ENCODE peak calls at places on chromosomes 5 and 9, in eight cellular contexts. One of them, this sample, is unnamed.

GRCh38 chr5:159097461-159098284 is 2.0 kb downstream of the EBF1 start:
- DNase-seq in HCT116: no peak
- DNase-seq in stomach: no peak
- DNase-seq in GM12891: no peak
- DNase-seq in sigmoid colon: no peak
- DNase-seq in transverse colon: no peak
- DNase-seq in suprapubic skin: no peak
- DNase-seq in spleen: peak
- DNase-seq in this sample: no peak

GRCh38 chr5:153972240-153972639 is 66.5 kb downstream of the FAM114A2 start:
- DNase-seq in HCT116: no peak
- DNase-seq in GM12891: no peak
- DNase-seq in sigmoid colon: no peak
- DNase-seq in transverse colon: no peak
- DNase-seq in stomach: no peak
- DNase-seq in spleen: no peak
- DNase-seq in suprapubic skin: no peak
- DNase-seq in this sample: no peak

GRCh38 chr5:68843600-68844342 is 250.0 kb upstream of the SLC30A5 start:
- DNase-seq in spleen: no peak
- DNase-seq in suprapubic skin: no peak
- DNase-seq in GM12891: no peak
- DNase-seq in transverse colon: no peak
- DNase-seq in stomach: no peak
- DNase-seq in sigmoid colon: no peak
- DNase-seq in HCT116: no peak
- DNase-seq in this sample: no peak

GRCh38 chr9:12464910-12465512 is 228.2 kb upstream of the TYRP1 start:
- DNase-seq in sigmoid colon: no peak
- DNase-seq in suprapubic skin: no peak
- DNase-seq in GM12891: no peak
- DNase-seq in transverse colon: no peak
- DNase-seq in spleen: no peak
- DNase-seq in HCT116: no peak
- DNase-seq in stomach: no peak
- DNase-seq in this sample: no peak

GRCh38 chr5:30103056-30104020 is 1090.1 kb upstream of the CDH6 start:
- DNase-seq in GM12891: no peak
- DNase-seq in suprapubic skin: no peak
- DNase-seq in spleen: no peak
- DNase-seq in transverse colon: no peak
- DNase-seq in stomach: no peak
- DNase-seq in sigmoid colon: no peak
- DNase-seq in HCT116: no peak
- DNase-seq in this sample: no peak

GRCh38 chr5:75869891-75870290 is 152.7 kb upstream of the POC5 start:
- DNase-seq in transverse colon: no peak
- DNase-seq in stomach: no peak
- DNase-seq in sigmoid colon: no peak
- DNase-seq in spleen: no peak
- DNase-seq in GM12891: no peak
- DNase-seq in HCT116: no peak
- DNase-seq in suprapubic skin: no peak
- DNase-seq in this sample: no peak

GRCh38 chr5:126104341-126104740 is 318.9 kb upstream of the GRAMD2B start:
- DNase-seq in sigmoid colon: no peak
- DNase-seq in stomach: no peak
- DNase-seq in transverse colon: no peak
- DNase-seq in spleen: no peak
- DNase-seq in GM12891: no peak
- DNase-seq in HCT116: no peak
- DNase-seq in suprapubic skin: no peak
- DNase-seq in this sample: no peak

GRCh38 chr5:134846641-134846960 is 833 bp downstream of the C5orf24 start:
- DNase-seq in suprapubic skin: no peak
- DNase-seq in GM12891: no peak
- DNase-seq in HCT116: no peak
- DNase-seq in stomach: no peak
- DNase-seq in spleen: no peak
- DNase-seq in sigmoid colon: no peak
- DNase-seq in transverse colon: peak
- DNase-seq in this sample: no peak

GRCh38 chr9:5441043-5441442 is 3.3 kb upstream of the PLGRKT start:
- DNase-seq in spleen: no peak
- DNase-seq in stomach: no peak
- DNase-seq in HCT116: no peak
- DNase-seq in transverse colon: no peak
- DNase-seq in suprapubic skin: no peak
- DNase-seq in GM12891: no peak
- DNase-seq in sigmoid colon: no peak
- DNase-seq in this sample: no peak

GRCh38 chr5:69364414-69364813 is 4.9 kb downstream of the AK6 start:
- DNase-seq in transverse colon: no peak
- DNase-seq in spleen: no peak
- DNase-seq in stomach: no peak
- DNase-seq in sigmoid colon: no peak
- DNase-seq in suprapubic skin: no peak
- DNase-seq in GM12891: peak
- DNase-seq in HCT116: peak
- DNase-seq in this sample: no peak

GRCh38 chr9:28810375-28811075 is 1237.2 kb upstream of the C9orf72 start:
- DNase-seq in HCT116: no peak
- DNase-seq in spleen: no peak
- DNase-seq in suprapubic skin: no peak
- DNase-seq in transverse colon: no peak
- DNase-seq in sigmoid colon: no peak
- DNase-seq in GM12891: no peak
- DNase-seq in stomach: no peak
- DNase-seq in this sample: no peak

GRCh38 chr5:102668220-102668930 is 86.7 kb upstream of the PAM start:
- DNase-seq in GM12891: no peak
- DNase-seq in HCT116: no peak
- DNase-seq in stomach: no peak
- DNase-seq in suprapubic skin: no peak
- DNase-seq in transverse colon: no peak
- DNase-seq in sigmoid colon: no peak
- DNase-seq in spleen: no peak
- DNase-seq in this sample: no peak

GRCh38 chr9:88197781-88198345 is 59.6 kb upstream of the SPATA31C2 start:
- DNase-seq in spleen: no peak
- DNase-seq in transverse colon: no peak
- DNase-seq in HCT116: no peak
- DNase-seq in sigmoid colon: no peak
- DNase-seq in suprapubic skin: no peak
- DNase-seq in GM12891: no peak
- DNase-seq in stomach: no peak
- DNase-seq in this sample: no peak

GRCh38 chr9:113484258-113484730 is 20.8 kb downstream of the RGS3 start:
- DNase-seq in spleen: no peak
- DNase-seq in GM12891: no peak
- DNase-seq in transverse colon: peak
- DNase-seq in suprapubic skin: peak
- DNase-seq in sigmoid colon: peak
- DNase-seq in stomach: peak
- DNase-seq in HCT116: no peak
- DNase-seq in this sample: no peak

GRCh38 chr9:90019596-90019995 is 414.8 kb downstream of the GADD45G start:
- DNase-seq in spleen: peak
- DNase-seq in suprapubic skin: no peak
- DNase-seq in HCT116: no peak
- DNase-seq in sigmoid colon: no peak
- DNase-seq in GM12891: no peak
- DNase-seq in transverse colon: no peak
- DNase-seq in stomach: no peak
- DNase-seq in this sample: no peak

GRCh38 chr5:930853-931252 is 38.2 kb downstream of the TRIP13 start:
- DNase-seq in sigmoid colon: no peak
- DNase-seq in stomach: no peak
- DNase-seq in HCT116: no peak
- DNase-seq in suprapubic skin: no peak
- DNase-seq in transverse colon: no peak
- DNase-seq in GM12891: no peak
- DNase-seq in spleen: no peak
- DNase-seq in this sample: no peak

GRCh38 chr9:108047264-108047663 is 557.7 kb upstream of the KLF4 start:
- DNase-seq in transverse colon: no peak
- DNase-seq in sigmoid colon: no peak
- DNase-seq in spleen: no peak
- DNase-seq in GM12891: no peak
- DNase-seq in suprapubic skin: no peak
- DNase-seq in HCT116: no peak
- DNase-seq in stomach: no peak
- DNase-seq in this sample: no peak

GRCh38 chr9:33816327-33817252 is at the start of gene UBE2R2:
- DNase-seq in stomach: peak
- DNase-seq in spleen: peak
- DNase-seq in transverse colon: peak
- DNase-seq in suprapubic skin: peak
- DNase-seq in GM12891: peak
- DNase-seq in HCT116: peak
- DNase-seq in sigmoid colon: peak
- DNase-seq in this sample: peak
- TF ChIP-seq POLR2A in stomach: no peak
- TF ChIP-seq POLR2A in spleen: peak
- TF ChIP-seq POLR2A in transverse colon: peak
- TF ChIP-seq POLR2A in suprapubic skin: peak
- TF ChIP-seq POLR2A in GM12891: peak
- TF ChIP-seq POLR2A in HCT116: peak
- TF ChIP-seq POLR2A in sigmoid colon: peak
- TF ChIP-seq POLR2A in this sample: peak

GRCh38 chr9:78866228-78867132 is 569.6 kb downstream of the PSAT1 start:
- DNase-seq in spleen: no peak
- DNase-seq in suprapubic skin: no peak
- DNase-seq in GM12891: no peak
- DNase-seq in transverse colon: no peak
- DNase-seq in stomach: no peak
- DNase-seq in HCT116: peak
- DNase-seq in sigmoid colon: no peak
- DNase-seq in this sample: no peak
- TF ChIP-seq POLR2AphosphoS5 in spleen: no peak
- TF ChIP-seq POLR2AphosphoS5 in suprapubic skin: no peak
- TF ChIP-seq POLR2AphosphoS5 in GM12891: no peak
- TF ChIP-seq POLR2AphosphoS5 in transverse colon: no peak
- TF ChIP-seq POLR2AphosphoS5 in stomach: no peak
- TF ChIP-seq POLR2AphosphoS5 in HCT116: no peak
- TF ChIP-seq POLR2AphosphoS5 in sigmoid colon: no peak
- TF ChIP-seq POLR2AphosphoS5 in this sample: no peak

GRCh38 chr5:167852515-167852914 is 438.9 kb upstream of the WWC1 start:
- DNase-seq in spleen: no peak
- DNase-seq in suprapubic skin: no peak
- DNase-seq in transverse colon: no peak
- DNase-seq in GM12891: no peak
- DNase-seq in HCT116: no peak
- DNase-seq in sigmoid colon: no peak
- DNase-seq in stomach: no peak
- DNase-seq in this sample: no peak
- TF ChIP-seq POLR2A in spleen: no peak
- TF ChIP-seq POLR2A in suprapubic skin: no peak
- TF ChIP-seq POLR2A in transverse colon: no peak
- TF ChIP-seq POLR2A in GM12891: no peak
- TF ChIP-seq POLR2A in HCT116: no peak
- TF ChIP-seq POLR2A in sigmoid colon: no peak
- TF ChIP-seq POLR2A in stomach: no peak
- TF ChIP-seq POLR2A in this sample: no peak

GRCh38 chr9:79580065-79580464 is 8.3 kb downstream of the TLE4 start:
- DNase-seq in GM12891: no peak
- DNase-seq in suprapubic skin: no peak
- DNase-seq in transverse colon: no peak
- DNase-seq in spleen: no peak
- DNase-seq in HCT116: no peak
- DNase-seq in sigmoid colon: no peak
- DNase-seq in stomach: no peak
- DNase-seq in this sample: no peak
- TF ChIP-seq POLR2AphosphoS5 in GM12891: no peak
- TF ChIP-seq POLR2AphosphoS5 in suprapubic skin: no peak
- TF ChIP-seq POLR2AphosphoS5 in transverse colon: no peak
- TF ChIP-seq POLR2AphosphoS5 in spleen: no peak
- TF ChIP-seq POLR2AphosphoS5 in HCT116: no peak
- TF ChIP-seq POLR2AphosphoS5 in sigmoid colon: no peak
- TF ChIP-seq POLR2AphosphoS5 in stomach: no peak
- TF ChIP-seq POLR2AphosphoS5 in this sample: no peak

DNA sequence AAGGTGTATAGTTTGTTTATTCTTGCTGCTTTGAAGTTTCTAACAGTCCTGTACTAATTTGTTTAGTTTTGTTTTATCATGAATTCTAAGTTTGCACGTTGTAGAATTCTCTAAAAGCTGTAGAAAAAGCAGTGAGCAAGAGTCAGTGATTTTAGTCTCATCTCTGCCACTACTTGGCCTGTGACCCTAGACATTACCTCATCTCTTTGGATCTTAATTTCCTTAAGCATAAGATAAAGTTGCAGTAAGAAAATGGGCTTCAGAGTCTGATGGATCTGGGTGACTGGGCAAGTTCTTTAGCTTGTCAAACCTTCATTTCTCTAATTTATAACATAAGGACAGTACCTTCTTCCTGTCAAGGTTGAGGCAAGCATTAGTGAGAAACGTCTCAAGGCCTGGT is 247.9 kb downstream of the DMRT2 start:
- DNase-seq in sigmoid colon: no peak
- DNase-seq in stomach: no peak
- DNase-seq in spleen: no peak
- DNase-seq in HCT116: no peak
- DNase-seq in transverse colon: no peak
- DNase-seq in GM12891: no peak
- DNase-seq in suprapubic skin: no peak
- DNase-seq in this sample: no peak
- TF ChIP-seq POLR2A in sigmoid colon: no peak
- TF ChIP-seq POLR2A in stomach: no peak
- TF ChIP-seq POLR2A in spleen: no peak
- TF ChIP-seq POLR2A in HCT116: no peak
- TF ChIP-seq POLR2A in transverse colon: no peak
- TF ChIP-seq POLR2A in GM12891: no peak
- TF ChIP-seq POLR2A in suprapubic skin: no peak
- TF ChIP-seq POLR2A in this sample: no peak

GRCh38 chr5:108459661-108460170 is 77.8 kb upstream of the FBXL17 start:
- DNase-seq in transverse colon: no peak
- DNase-seq in spleen: no peak
- DNase-seq in stomach: no peak
- DNase-seq in GM12891: no peak
- DNase-seq in HCT116: no peak
- DNase-seq in suprapubic skin: no peak
- DNase-seq in sigmoid colon: no peak
- DNase-seq in this sample: no peak
- TF ChIP-seq POLR2AphosphoS5 in transverse colon: no peak
- TF ChIP-seq POLR2AphosphoS5 in spleen: no peak
- TF ChIP-seq POLR2AphosphoS5 in stomach: no peak
- TF ChIP-seq POLR2AphosphoS5 in GM12891: no peak
- TF ChIP-seq POLR2AphosphoS5 in HCT116: no peak
- TF ChIP-seq POLR2AphosphoS5 in suprapubic skin: no peak
- TF ChIP-seq POLR2AphosphoS5 in sigmoid colon: no peak
- TF ChIP-seq POLR2AphosphoS5 in this sample: no peak